ENCODE peak calls at places on chromosome 14, in ten cellular contexts. C is neuronal stem cell; N is AG04450; U is iPS DF 19.7; Y is IMR-90; S is T-helper 9 cell; R is activated CD4-positive, alpha-beta T cell treated with anti-CD3 and anti-CD28 coated beads, Interleukin-2, amount 50 U/mL, for 4 hours; V is non-pigmented ciliary epithelial cell; W is iPS-NIHi11; T is neural progenitor cell. M is an unnamed sample.

GRCh38 chr14:94540031-94540794 is 21.0 kb upstream of the SERPINA4 start:
- DNase-seq in C (no peak), N (no peak), U (no peak), Y (peak; percentile 9), S (no peak), R (no peak), V (no peak), W (no peak), T (peak; percentile 19), M (no peak)

GRCh38 chr14:91293281-91293680 is 48.8 kb upstream of the GPR68 start:
- DNase-seq in C (no peak), N (no peak), U (no peak), Y (no peak), S (no peak), R (no peak), V (no peak), W (no peak), T (no peak), M (no peak)

GRCh38 chr14:64762044-64763034 is 58.1 kb downstream of the PLEKHG3 start:
- DNase-seq in C (no peak), N (peak; percentile 93), U (no peak), Y (peak; percentile 96), S (peak; percentile 49), R (peak; percentile 39), V (peak; percentile 83), W (no peak), T (peak; percentile 53), M (peak; percentile 90)

GRCh38 chr14:99524804-99525698 is 43.8 kb downstream of the CCNK start:
- DNase-seq in C (no peak), N (no peak), U (no peak), Y (peak; percentile 59), S (no peak), R (no peak), V (no peak), W (peak; percentile 64), T (peak; percentile 67), M (no peak)

GRCh38 chr14:71487941-71488340 is 444.3 kb upstream of the RGS6 start:
- DNase-seq in C (no peak), N (no peak), U (no peak), Y (peak; percentile 42), S (no peak), R (no peak), V (no peak), W (no peak), T (no peak), M (no peak)

GRCh38 chr14:57574617-57575288 is 81.1 kb upstream of the CCDC198 start:
- DNase-seq in C (no peak), N (no peak), U (no peak), Y (no peak), S (no peak), R (no peak), V (no peak), W (no peak), T (no peak), M (no peak)

GRCh38 chr14:34355584-34356266 is 106.3 kb downstream of the SPTSSA start:
- DNase-seq in C (no peak), N (peak; percentile 38), U (no peak), Y (peak; percentile 75), S (no peak), R (no peak), V (peak; percentile 64), W (no peak), T (no peak), M (no peak)

GRCh38 chr14:26401170-26401968 is 196.5 kb downstream of the NOVA1 start:
- DNase-seq in C (no peak), N (no peak), U (no peak), Y (no peak), S (no peak), R (no peak), V (no peak), W (no peak), T (no peak), M (no peak)

GRCh38 chr14:68790656-68791077 is 2.2 kb downstream of the ZFP36L1 start:
- DNase-seq in C (no peak), N (no peak), U (no peak), Y (no peak), S (peak; percentile 54), R (peak; percentile 64), V (no peak), W (no peak), T (no peak), M (peak; percentile 17)

GRCh38 chr14:61120576-61120975 is 139.5 kb downstream of the SLC38A6 start:
- DNase-seq in C (no peak), N (no peak), U (no peak), Y (no peak), S (no peak), R (no peak), V (no peak), W (no peak), T (no peak), M (no peak)

GRCh38 chr14:89491701-89492381 is 74.8 kb upstream of the FOXN3 start:
- DNase-seq in C (no peak), N (no peak), U (no peak), Y (peak; percentile 78), S (no peak), R (no peak), V (no peak), W (no peak), T (no peak), M (no peak)

GRCh38 chr14:29645117-29645516 is 282.5 kb downstream of the PRKD1 start:
- DNase-seq in C (no peak), N (no peak), U (no peak), Y (peak; percentile 2), S (no peak), R (no peak), V (no peak), W (no peak), T (no peak), M (no peak)

GRCh38 chr14:101705733-101706508 is 55.6 kb upstream of the PPP2R5C start:
- DNase-seq in C (peak; percentile 37), N (no peak), U (no peak), Y (no peak), S (peak; percentile 56), R (peak; percentile 52), V (no peak), W (peak; percentile 46), T (peak; percentile 66), M (peak; percentile 29)

GRCh38 chr14:62179367-62180018 is 417.3 kb downstream of the SNAPC1 start:
- DNase-seq in C (peak; percentile 64), N (peak; percentile 87), U (peak; percentile 63), Y (peak; percentile 91), S (no peak), R (no peak), V (peak; percentile 63), W (peak; percentile 63), T (peak; percentile 87), M (peak; percentile 18)

GRCh38 chr14:85533821-85534271 is 3.9 kb downstream of the FLRT2 start:
- DNase-seq in C (no peak), N (no peak), U (no peak), Y (peak; percentile 15), S (no peak), R (no peak), V (no peak), W (peak; percentile 28), T (no peak), M (peak; percentile 18)

GRCh38 chr14:87171161-87171560 is 821.8 kb downstream of the GALC start:
- DNase-seq in C (no peak), N (no peak), U (no peak), Y (no peak), S (no peak), R (no peak), V (no peak), W (no peak), T (no peak), M (no peak)

GRCh38 chr14:95466506-95466905 is 49.9 kb downstream of the SYNE3 start:
- DNase-seq in C (no peak), N (no peak), U (no peak), Y (no peak), S (no peak), R (no peak), V (no peak), W (no peak), T (no peak), M (no peak)

GRCh38 chr14:36666416-36667206 is 5.0 kb downstream of the PAX9 start:
- DNase-seq in C (no peak), N (no peak), U (no peak), Y (no peak), S (no peak), R (no peak), V (no peak), W (peak; percentile 43), T (peak; percentile 75), M (no peak)

GRCh38 chr14:23207146-23207540 is 23.7 kb upstream of the SLC7A8 start:
- DNase-seq in C (no peak), N (no peak), U (no peak), Y (no peak), S (no peak), R (no peak), V (no peak), W (no peak), T (no peak), M (no peak)

GRCh38 chr14:55832122-55832911 is 252.3 kb downstream of the KTN1 start:
- DNase-seq in C (no peak), N (peak; percentile 11), U (no peak), Y (peak; percentile 76), S (no peak), R (no peak), V (no peak), W (no peak), T (no peak), M (no peak)

GRCh38 chr14:99744199-99744872 is 48.9 kb upstream of the EML1 start:
- DNase-seq in C (no peak), N (no peak), U (peak; percentile 40), Y (peak; percentile 67), S (no peak), R (no peak), V (no peak), W (peak; percentile 58), T (peak; percentile 51), M (no peak)

GRCh38 chr14:21103165-21103709 is 2.4 kb downstream of the TMEM253 start:
- DNase-seq in C (no peak), N (no peak), U (no peak), Y (no peak), S (no peak), R (no peak), V (no peak), W (no peak), T (no peak), M (no peak)

GRCh38 chr14:91358654-91359210 is 58.9 kb downstream of the CCDC88C start:
- DNase-seq in C (no peak), N (no peak), U (no peak), Y (no peak), S (no peak), R (no peak), V (no peak), W (no peak), T (no peak), M (no peak)

GRCh38 chr14:30607156-30607780 is 14.9 kb upstream of the SCFD1 start:
- DNase-seq in C (no peak), N (no peak), U (no peak), Y (peak; percentile 56), S (no peak), R (no peak), V (no peak), W (no peak), T (no peak), M (no peak)

GRCh38 chr14:102508774-102509743 is 517 bp downstream of the ANKRD9 start:
- DNase-seq in C (no peak), N (no peak), U (no peak), Y (peak; percentile 41), S (peak; percentile 34), R (no peak), V (no peak), W (peak; percentile 78), T (no peak), M (peak; percentile 67)

GRCh38 chr14:101962503-101962874 is 1.9 kb upstream of the DYNC1H1 start:
- DNase-seq in C (no peak), N (peak; percentile 74), U (no peak), Y (peak; percentile 93), S (no peak), R (no peak), V (peak; percentile 84), W (no peak), T (no peak), M (peak; percentile 47)

GRCh38 chr14:73684627-73685026 is 29.6 kb downstream of the PNMA1 start:
- DNase-seq in C (no peak), N (no peak), U (no peak), Y (no peak), S (no peak), R (no peak), V (no peak), W (no peak), T (no peak), M (no peak)

GRCh38 chr14:61561144-61561543 is 134.2 kb upstream of the HIF1A start:
- DNase-seq in C (no peak), N (no peak), U (no peak), Y (peak; percentile 77), S (no peak), R (no peak), V (no peak), W (no peak), T (peak; percentile 11), M (no peak)

M was measured in uterus.